ENCODE peak calls at places on chromosome 10, in seven cellular contexts. One of them, this sample, is unnamed.

GRCh38 chr10:79248341-79248931 is 98.8 kb upstream of the PPIF start:
- DNase-seq in neural progenitor cell: no peak
- DNase-seq in cardiac fibroblast: peak; percentile 56
- DNase-seq in hepatocyte: no peak
- DNase-seq in psoas muscle: no peak
- DNase-seq in lower lobe of right lung: peak; percentile 77
- DNase-seq in transverse colon: peak; percentile 79
- DNase-seq in this sample: no peak

GRCh38 chr10:123136806-123137642 is 1.3 kb downstream of the HMX3 start:
- DNase-seq in psoas muscle: no peak
- DNase-seq in cardiac fibroblast: no peak
- DNase-seq in neural progenitor cell: peak; percentile 71
- DNase-seq in transverse colon: no peak
- DNase-seq in lower lobe of right lung: no peak
- DNase-seq in hepatocyte: no peak
- DNase-seq in this sample: no peak

GRCh38 chr10:56139405-56139804 is 221.7 kb downstream of the ZWINT start:
- DNase-seq in hepatocyte: no peak
- DNase-seq in transverse colon: no peak
- DNase-seq in neural progenitor cell: no peak
- DNase-seq in lower lobe of right lung: no peak
- DNase-seq in psoas muscle: no peak
- DNase-seq in cardiac fibroblast: no peak
- DNase-seq in this sample: no peak

GRCh38 chr10:89163265-89163995 is 43.7 kb downstream of the CH25H start:
- DNase-seq in psoas muscle: peak; percentile 14
- DNase-seq in lower lobe of right lung: peak; percentile 45
- DNase-seq in hepatocyte: no peak
- DNase-seq in cardiac fibroblast: peak; percentile 24
- DNase-seq in neural progenitor cell: no peak
- DNase-seq in transverse colon: peak; percentile 41
- DNase-seq in this sample: no peak

GRCh38 chr10:16777473-16778370 is 39.5 kb downstream of the RSU1 start:
- DNase-seq in hepatocyte: peak; percentile 76
- DNase-seq in transverse colon: no peak
- DNase-seq in cardiac fibroblast: peak; percentile 77
- DNase-seq in lower lobe of right lung: no peak
- DNase-seq in psoas muscle: no peak
- DNase-seq in neural progenitor cell: peak; percentile 79
- DNase-seq in this sample: peak; percentile 63

GRCh38 chr10:115095758-115096157 is 2.6 kb downstream of the ATRNL1 start:
- DNase-seq in neural progenitor cell: no peak
- DNase-seq in psoas muscle: no peak
- DNase-seq in transverse colon: no peak
- DNase-seq in lower lobe of right lung: no peak
- DNase-seq in hepatocyte: no peak
- DNase-seq in cardiac fibroblast: no peak
- DNase-seq in this sample: no peak

GRCh38 chr10:116771101-116771705 is 28.8 kb upstream of the HSPA12A start:
- DNase-seq in psoas muscle: peak; percentile 79
- DNase-seq in neural progenitor cell: no peak
- DNase-seq in hepatocyte: peak; percentile 72
- DNase-seq in lower lobe of right lung: no peak
- DNase-seq in transverse colon: peak; percentile 32
- DNase-seq in cardiac fibroblast: peak; percentile 93
- DNase-seq in this sample: no peak

GRCh38 chr10:100043344-100043743 is 33.6 kb upstream of the DNMBP start:
- DNase-seq in cardiac fibroblast: no peak
- DNase-seq in neural progenitor cell: no peak
- DNase-seq in hepatocyte: no peak
- DNase-seq in lower lobe of right lung: no peak
- DNase-seq in transverse colon: peak; percentile 16
- DNase-seq in psoas muscle: no peak
- DNase-seq in this sample: no peak

GRCh38 chr10:72318383-72319262 is 36.1 kb downstream of the DNAJB12 start:
- DNase-seq in hepatocyte: peak; percentile 9
- DNase-seq in psoas muscle: no peak
- DNase-seq in transverse colon: no peak
- DNase-seq in cardiac fibroblast: peak; percentile 48
- DNase-seq in neural progenitor cell: no peak
- DNase-seq in lower lobe of right lung: no peak
- DNase-seq in this sample: no peak

GRCh38 chr10:121886997-121887622 is 40.7 kb downstream of the ATE1 start:
- DNase-seq in lower lobe of right lung: no peak
- DNase-seq in transverse colon: peak; percentile 55
- DNase-seq in cardiac fibroblast: peak; percentile 80
- DNase-seq in neural progenitor cell: peak; percentile 82
- DNase-seq in hepatocyte: peak; percentile 82
- DNase-seq in psoas muscle: peak; percentile 41
- DNase-seq in this sample: peak; percentile 61

GRCh38 chr10:29345144-29345892 is 56.4 kb downstream of the LYZL1 start:
- DNase-seq in hepatocyte: no peak
- DNase-seq in transverse colon: no peak
- DNase-seq in cardiac fibroblast: no peak
- DNase-seq in lower lobe of right lung: no peak
- DNase-seq in neural progenitor cell: peak; percentile 34
- DNase-seq in psoas muscle: no peak
- DNase-seq in this sample: no peak

GRCh38 chr10:120012566-120012965 is 120.0 kb downstream of the SEC23IP start:
- DNase-seq in neural progenitor cell: no peak
- DNase-seq in cardiac fibroblast: no peak
- DNase-seq in hepatocyte: no peak
- DNase-seq in psoas muscle: no peak
- DNase-seq in lower lobe of right lung: no peak
- DNase-seq in transverse colon: no peak
- DNase-seq in this sample: no peak

GRCh38 chr10:14618669-14619068 is 156.0 kb downstream of the FAM107B start:
- DNase-seq in hepatocyte: no peak
- DNase-seq in neural progenitor cell: no peak
- DNase-seq in transverse colon: no peak
- DNase-seq in lower lobe of right lung: no peak
- DNase-seq in cardiac fibroblast: no peak
- DNase-seq in psoas muscle: no peak
- DNase-seq in this sample: no peak

GRCh38 chr10:14616465-14616864 is 158.2 kb downstream of the FAM107B start:
- DNase-seq in lower lobe of right lung: no peak
- DNase-seq in transverse colon: no peak
- DNase-seq in hepatocyte: no peak
- DNase-seq in cardiac fibroblast: no peak
- DNase-seq in psoas muscle: no peak
- DNase-seq in neural progenitor cell: peak; percentile 19
- DNase-seq in this sample: no peak

GRCh38 chr10:14617125-14617524 is 157.6 kb downstream of the FAM107B start:
- DNase-seq in cardiac fibroblast: no peak
- DNase-seq in transverse colon: no peak
- DNase-seq in neural progenitor cell: no peak
- DNase-seq in lower lobe of right lung: no peak
- DNase-seq in psoas muscle: no peak
- DNase-seq in hepatocyte: no peak
- DNase-seq in this sample: no peak

GRCh38 chr10:14621037-14621436 is 153.7 kb downstream of the FAM107B start:
- DNase-seq in cardiac fibroblast: no peak
- DNase-seq in lower lobe of right lung: no peak
- DNase-seq in hepatocyte: no peak
- DNase-seq in neural progenitor cell: no peak
- DNase-seq in psoas muscle: no peak
- DNase-seq in transverse colon: no peak
- DNase-seq in this sample: no peak

DNA sequence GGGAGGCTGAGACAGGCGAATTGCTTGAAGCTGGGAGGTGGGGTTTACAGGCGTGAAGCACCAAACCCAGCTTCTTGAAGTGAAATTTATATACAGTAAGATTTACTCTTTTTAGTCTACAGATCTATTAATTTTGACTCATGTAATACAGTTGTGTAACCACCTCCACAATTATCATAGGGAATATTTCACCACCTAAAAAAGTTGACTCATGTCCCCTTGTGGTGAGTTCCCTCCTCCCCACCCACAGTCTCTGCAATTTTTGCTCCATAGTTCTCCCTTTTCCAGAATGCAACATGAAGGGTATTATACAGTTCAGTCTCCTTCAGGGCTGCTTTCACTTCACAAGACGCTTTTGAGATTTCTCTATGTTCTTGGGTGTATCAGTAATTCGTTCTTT is 156.8 kb downstream of the FAM107B start:
- DNase-seq in transverse colon: no peak
- DNase-seq in lower lobe of right lung: no peak
- DNase-seq in cardiac fibroblast: peak; percentile 49
- DNase-seq in hepatocyte: no peak
- DNase-seq in neural progenitor cell: no peak
- DNase-seq in psoas muscle: no peak
- DNase-seq in this sample: no peak
- H3K4me3 ChIP-seq in transverse colon: no peak overlapping the region
- H3K4me3 ChIP-seq in lower lobe of right lung: no peak overlapping the region
- H3K4me3 ChIP-seq in cardiac fibroblast: no peak overlapping the region
- H3K4me3 ChIP-seq in hepatocyte: no peak overlapping the region
- H3K4me3 ChIP-seq in neural progenitor cell: no peak overlapping the region
- H3K4me3 ChIP-seq in psoas muscle: no peak overlapping the region
- H3K4me3 ChIP-seq in this sample: no peak overlapping the region

GRCh38 chr10:124346831-124347230 is 71.9 kb downstream of the OAT start:
- DNase-seq in neural progenitor cell: no peak
- DNase-seq in hepatocyte: no peak
- DNase-seq in transverse colon: no peak
- DNase-seq in psoas muscle: no peak
- DNase-seq in cardiac fibroblast: no peak
- DNase-seq in lower lobe of right lung: no peak
- DNase-seq in this sample: no peak
- H3K4me3 ChIP-seq in neural progenitor cell: no peak overlapping the region
- H3K4me3 ChIP-seq in hepatocyte: no peak overlapping the region
- H3K4me3 ChIP-seq in transverse colon: no peak overlapping the region
- H3K4me3 ChIP-seq in psoas muscle: no peak overlapping the region
- H3K4me3 ChIP-seq in cardiac fibroblast: no peak overlapping the region
- H3K4me3 ChIP-seq in lower lobe of right lung: no peak overlapping the region
- H3K4me3 ChIP-seq in this sample: no peak overlapping the region

DNA sequence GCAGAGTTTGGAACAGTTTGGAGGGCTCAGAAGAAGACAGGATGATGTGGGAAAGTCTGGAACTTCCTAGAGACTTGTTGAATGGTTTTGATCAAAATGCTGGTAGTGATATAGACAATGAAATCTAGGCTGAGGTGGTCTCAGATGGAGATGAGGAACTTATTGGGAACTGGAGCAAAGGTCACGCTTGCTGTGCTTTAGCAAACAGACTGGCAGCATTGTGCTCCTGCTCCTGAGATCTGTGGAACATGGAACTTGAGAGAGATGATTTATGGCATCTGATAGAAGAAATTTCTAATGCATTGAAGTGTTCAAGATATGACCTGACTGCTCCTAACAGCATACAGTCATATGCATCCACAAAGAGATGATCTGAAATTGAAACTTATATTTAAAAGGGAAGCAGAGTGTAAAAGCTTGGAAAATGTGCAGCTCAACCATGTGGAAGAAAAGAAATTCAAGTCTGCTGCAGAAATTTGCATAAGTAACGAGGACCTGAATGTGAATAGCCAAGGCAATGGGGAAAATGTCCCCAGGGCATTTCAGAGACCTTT is 186.9 kb upstream of the PHYHIPL start:
- DNase-seq in neural progenitor cell: no peak
- DNase-seq in cardiac fibroblast: no peak
- DNase-seq in hepatocyte: no peak
- DNase-seq in transverse colon: no peak
- DNase-seq in psoas muscle: no peak
- DNase-seq in lower lobe of right lung: no peak
- DNase-seq in this sample: no peak
- H3K4me3 ChIP-seq in neural progenitor cell: no peak overlapping the region
- H3K4me3 ChIP-seq in cardiac fibroblast: no peak overlapping the region
- H3K4me3 ChIP-seq in hepatocyte: no peak overlapping the region
- H3K4me3 ChIP-seq in transverse colon: no peak overlapping the region
- H3K4me3 ChIP-seq in psoas muscle: no peak overlapping the region
- H3K4me3 ChIP-seq in lower lobe of right lung: no peak overlapping the region
- H3K4me3 ChIP-seq in this sample: no peak overlapping the region

GRCh38 chr10:103448751-103449150 is 3.4 kb downstream of the CALHM2 start:
- DNase-seq in hepatocyte: no peak
- DNase-seq in psoas muscle: peak; percentile 82
- DNase-seq in lower lobe of right lung: peak; percentile 39
- DNase-seq in transverse colon: peak; percentile 38
- DNase-seq in neural progenitor cell: no peak
- DNase-seq in cardiac fibroblast: peak; percentile 90
- DNase-seq in this sample: no peak
- H3K4me3 ChIP-seq in hepatocyte: no peak overlapping the region
- H3K4me3 ChIP-seq in psoas muscle: peak overlapping the region; percentile 74
- H3K4me3 ChIP-seq in lower lobe of right lung: peak overlapping the region; percentile 32
- H3K4me3 ChIP-seq in transverse colon: peak overlapping the region; percentile 6
- H3K4me3 ChIP-seq in neural progenitor cell: no peak overlapping the region
- H3K4me3 ChIP-seq in cardiac fibroblast: peak overlapping the region; percentile 3
- H3K4me3 ChIP-seq in this sample: no peak overlapping the region

DNA sequence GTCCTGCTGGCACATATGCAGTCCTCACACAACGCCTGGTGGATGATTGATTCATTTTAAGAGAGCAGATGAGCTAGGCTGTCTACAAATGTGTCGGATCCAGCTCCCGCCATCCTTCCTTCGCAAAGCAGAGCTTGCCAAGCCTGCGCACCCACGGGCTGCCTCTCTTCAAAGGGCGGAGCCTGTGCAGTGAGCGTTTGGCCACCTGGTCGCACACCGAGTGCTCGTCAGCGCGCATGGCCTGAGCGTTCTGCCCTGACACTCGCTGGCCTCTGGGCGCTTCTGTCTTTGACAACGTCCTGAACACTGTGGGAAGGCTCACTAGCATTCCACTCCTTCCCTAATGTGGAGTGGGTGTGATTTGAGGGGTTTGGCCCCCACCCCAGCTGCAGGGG is 47.1 kb upstream of the TMEM72 start:
- DNase-seq in lower lobe of right lung: peak; percentile 64
- DNase-seq in transverse colon: peak; percentile 32
- DNase-seq in cardiac fibroblast: no peak
- DNase-seq in hepatocyte: peak; percentile 78
- DNase-seq in neural progenitor cell: peak; percentile 74
- DNase-seq in psoas muscle: no peak
- DNase-seq in this sample: no peak
- H3K4me3 ChIP-seq in lower lobe of right lung: peak overlapping the region; percentile 67
- H3K4me3 ChIP-seq in transverse colon: peak overlapping the region; percentile 59
- H3K4me3 ChIP-seq in cardiac fibroblast: no peak overlapping the region
- H3K4me3 ChIP-seq in hepatocyte: no peak overlapping the region
- H3K4me3 ChIP-seq in neural progenitor cell: peak overlapping the region; percentile 50
- H3K4me3 ChIP-seq in psoas muscle: peak overlapping the region; percentile 63
- H3K4me3 ChIP-seq in this sample: no peak overlapping the region

This sample was measured in Jurkat, Clone E6-1.